ENCODE peak calls at places on chromosomes 12 and 14, in four cellular contexts. One of them, this sample, is unnamed.

GRCh38 chr12:104903648-104904423 is 54.3 kb downstream of the SLC41A2 start:
- DNase-seq in body of pancreas: no peak
- DNase-seq in colonic mucosa: no peak
- DNase-seq in tibial artery: no peak
- DNase-seq in this sample: no peak

GRCh38 chr14:43135877-43136411 is 1371.1 kb downstream of the FSCB start:
- DNase-seq in body of pancreas: no peak
- DNase-seq in tibial artery: no peak
- DNase-seq in colonic mucosa: no peak
- DNase-seq in this sample: no peak

GRCh38 chr12:55822228-55822627 is 4.4 kb downstream of the ORMDL2 start:
- DNase-seq in tibial artery: no peak
- DNase-seq in colonic mucosa: peak; percentile 37
- DNase-seq in body of pancreas: peak; percentile 49
- DNase-seq in this sample: no peak

GRCh38 chr12:71589478-71589881 is 74.2 kb downstream of the ZFC3H1 start:
- DNase-seq in colonic mucosa: no peak
- DNase-seq in body of pancreas: no peak
- DNase-seq in tibial artery: no peak
- DNase-seq in this sample: no peak

GRCh38 chr12:108560321-108560721 is 652 bp downstream of the SART3 start:
- DNase-seq in body of pancreas: no peak
- DNase-seq in colonic mucosa: no peak
- DNase-seq in tibial artery: no peak
- DNase-seq in this sample: no peak

GRCh38 chr14:51581017-51581881 is 70.5 kb upstream of the FRMD6 start:
- DNase-seq in body of pancreas: no peak
- DNase-seq in colonic mucosa: no peak
- DNase-seq in tibial artery: no peak
- DNase-seq in this sample: peak; percentile 16

GRCh38 chr12:44618960-44619359 is 257.2 kb downstream of the NELL2 start:
- DNase-seq in colonic mucosa: no peak
- DNase-seq in tibial artery: no peak
- DNase-seq in body of pancreas: no peak
- DNase-seq in this sample: no peak

GRCh38 chr12:22287776-22288621 is 46.5 kb downstream of the ST8SIA1 start:
- DNase-seq in colonic mucosa: no peak
- DNase-seq in tibial artery: no peak
- DNase-seq in body of pancreas: no peak
- DNase-seq in this sample: no peak

GRCh38 chr14:102988054-102988453 is 65.6 kb downstream of the AMN start:
- DNase-seq in tibial artery: no peak
- DNase-seq in colonic mucosa: no peak
- DNase-seq in body of pancreas: no peak
- DNase-seq in this sample: no peak

GRCh38 chr12:65967696-65968095 is 143.4 kb downstream of the HMGA2 start:
- DNase-seq in body of pancreas: no peak
- DNase-seq in tibial artery: no peak
- DNase-seq in colonic mucosa: no peak
- DNase-seq in this sample: no peak

GRCh38 chr14:38171197-38171596 is 36.5 kb upstream of the SSTR1 start:
- DNase-seq in colonic mucosa: no peak
- DNase-seq in body of pancreas: no peak
- DNase-seq in tibial artery: no peak
- DNase-seq in this sample: no peak

GRCh38 chr14:57732886-57733285 is 133.0 kb downstream of the SLC35F4 start:
- DNase-seq in tibial artery: no peak
- DNase-seq in colonic mucosa: peak; percentile 19
- DNase-seq in body of pancreas: no peak
- DNase-seq in this sample: no peak

GRCh38 chr14:75648066-75648838 is 12.4 kb downstream of the ERG28 start:
- DNase-seq in body of pancreas: peak; percentile 73
- DNase-seq in tibial artery: no peak
- DNase-seq in colonic mucosa: no peak
- DNase-seq in this sample: peak; percentile 87

GRCh38 chr14:21913759-21914158 is 240.1 kb upstream of the OR4E1 start:
- DNase-seq in body of pancreas: peak; percentile 41
- DNase-seq in tibial artery: no peak
- DNase-seq in colonic mucosa: peak; percentile 74
- DNase-seq in this sample: peak; percentile 78

GRCh38 chr14:26775765-26776577 is 178.1 kb upstream of the NOVA1 start:
- DNase-seq in body of pancreas: no peak
- DNase-seq in tibial artery: no peak
- DNase-seq in colonic mucosa: no peak
- DNase-seq in this sample: no peak

DNA sequence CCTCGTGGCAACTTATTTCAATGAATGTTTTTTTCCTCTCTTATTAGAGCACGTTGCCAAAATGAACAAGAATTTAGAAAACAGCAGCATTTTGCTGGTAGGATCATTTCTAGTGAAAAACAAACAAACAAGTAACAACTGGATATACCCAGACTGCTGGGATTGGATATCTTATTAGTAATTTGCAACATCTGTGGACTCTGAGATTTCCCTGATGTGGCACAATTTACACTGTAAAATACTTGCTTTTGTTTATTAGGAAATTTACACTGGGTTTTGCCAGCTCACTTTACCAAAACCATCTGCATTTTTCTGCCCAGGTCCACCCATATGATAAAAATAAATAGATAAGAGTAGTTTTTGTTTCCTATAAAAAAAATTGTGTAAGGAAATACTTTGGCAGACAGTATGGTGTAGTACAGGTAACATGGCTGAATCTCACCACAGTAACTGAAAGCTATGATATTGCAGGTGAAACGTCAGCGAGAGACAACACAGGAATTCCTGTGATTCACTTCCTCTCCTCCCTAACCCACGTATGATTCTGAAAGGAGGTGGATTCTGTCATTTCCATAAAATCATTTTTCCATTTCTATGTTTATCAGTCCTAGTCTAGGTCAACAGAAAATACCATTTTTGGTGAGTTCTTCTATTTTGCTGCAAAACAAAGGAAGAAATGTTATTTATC is 176.2 kb upstream of the NOVA1 start:
- DNase-seq in colonic mucosa: no peak
- DNase-seq in tibial artery: no peak
- DNase-seq in body of pancreas: no peak
- DNase-seq in this sample: no peak
- H3K9me3 ChIP-seq in colonic mucosa: no peaks in the 10 kb centered on the region
- H3K9me3 ChIP-seq in tibial artery: no peaks in the 10 kb centered on the region
- H3K9me3 ChIP-seq in body of pancreas: no peaks in the 10 kb centered on the region
- H3K9me3 ChIP-seq in this sample: no peaks in the 10 kb centered on the region

DNA sequence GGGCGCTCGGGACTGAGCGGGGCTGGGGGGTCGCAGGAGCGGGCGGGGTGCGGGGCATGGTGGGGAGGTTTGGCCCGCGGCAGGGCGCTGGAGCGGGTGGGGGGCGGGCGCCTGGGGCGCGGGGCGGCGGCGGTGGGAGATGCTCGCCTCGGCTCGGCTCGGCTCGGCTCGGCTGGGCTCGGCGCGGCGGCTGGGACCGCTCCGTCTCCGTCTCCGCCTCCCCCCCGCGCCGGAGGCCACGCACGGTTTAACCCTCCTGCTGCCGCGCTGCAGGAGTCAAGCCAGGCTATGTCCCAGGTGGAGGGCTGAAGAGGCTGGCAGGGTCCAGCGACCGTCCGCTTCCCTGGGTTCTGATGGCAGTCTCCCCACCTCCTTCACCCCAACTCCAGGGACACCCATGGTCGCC is at the start of gene PIANP:
- DNase-seq in tibial artery: no peak
- DNase-seq in body of pancreas: no peak
- DNase-seq in colonic mucosa: no peak
- DNase-seq in this sample: peak; percentile 77
- H3K4me3 ChIP-seq in tibial artery: peak within 1 kb of the TSS; percentile 48
- H3K4me3 ChIP-seq in body of pancreas: no peak within 1 kb of the TSS
- H3K4me3 ChIP-seq in colonic mucosa: peak within 1 kb of the TSS; percentile 42
- H3K4me3 ChIP-seq in this sample: peak within 1 kb of the TSS; percentile 48

DNA sequence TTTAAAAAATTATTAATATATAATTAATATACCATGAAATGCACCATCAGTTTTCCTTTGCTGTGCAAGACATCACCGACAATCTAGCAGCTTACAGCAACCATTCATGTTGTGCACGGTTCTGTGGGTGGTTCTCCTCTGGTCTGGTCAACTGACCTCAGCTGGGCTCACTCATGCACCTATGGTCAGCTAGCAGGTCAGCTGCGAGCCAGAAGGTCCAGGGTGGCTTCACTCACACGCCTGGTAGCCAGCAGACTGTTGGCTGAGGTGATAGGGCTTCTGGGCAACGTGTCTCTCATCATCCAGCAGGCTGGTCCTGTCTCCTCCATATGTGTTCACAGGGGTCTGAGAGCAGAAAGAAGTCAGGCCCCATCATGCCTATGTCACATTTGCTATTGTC is 210.4 kb downstream of the KIF26A start:
- DNase-seq in body of pancreas: no peak
- DNase-seq in colonic mucosa: no peak
- DNase-seq in tibial artery: peak; percentile 48
- DNase-seq in this sample: no peak
- H3K9me3 ChIP-seq in body of pancreas: no peaks in the 10 kb centered on the region
- H3K9me3 ChIP-seq in colonic mucosa: no peaks in the 10 kb centered on the region
- H3K9me3 ChIP-seq in tibial artery: no peaks in the 10 kb centered on the region
- H3K9me3 ChIP-seq in this sample: no peaks in the 10 kb centered on the region

DNA sequence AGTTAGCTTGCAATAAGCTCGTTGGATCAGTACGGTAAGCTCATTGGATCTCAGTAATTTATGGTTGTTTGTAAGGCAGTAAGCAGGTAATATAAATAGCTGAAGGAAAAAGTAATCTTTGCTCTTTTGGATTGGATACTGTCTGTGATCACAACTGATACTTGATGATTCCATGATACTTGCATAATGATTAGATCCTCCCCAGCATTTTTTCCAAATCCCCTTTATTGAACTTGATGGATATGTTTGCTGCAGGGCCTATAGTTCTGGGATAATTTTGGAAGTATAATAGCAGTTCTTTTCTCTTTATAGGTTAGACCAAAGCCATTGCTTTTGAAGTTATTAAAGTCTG is 5.2 kb downstream of the MDM2 start:
- DNase-seq in body of pancreas: no peak
- DNase-seq in colonic mucosa: no peak
- DNase-seq in tibial artery: no peak
- DNase-seq in this sample: no peak
- H3K4me3 ChIP-seq in body of pancreas: no peak overlapping the region
- H3K4me3 ChIP-seq in colonic mucosa: no peak overlapping the region
- H3K4me3 ChIP-seq in tibial artery: no peak overlapping the region
- H3K4me3 ChIP-seq in this sample: no peak overlapping the region